ENCODE peak calls at places on chromosome 3, in five cellular contexts. K is IMR-90, N is A549, D is WTC11, P is K562. U is an unnamed sample.

GRCh38 chr3:187763850-187764648 is 18.8 kb upstream of the BCL6 start:
- DNase-seq in K (no peak), N (no peak), D (peak), P (no peak), U (no peak)

GRCh38 chr3:113948015-113948917 is 453 bp downstream of the ZDHHC23 start:
- DNase-seq in K (no peak), N (peak), D (peak), P (peak), U (peak)

GRCh38 chr3:37453393-37454391 is 279.3 kb upstream of the LRRFIP2 start:
- DNase-seq in K (no peak), N (no peak), D (peak), P (no peak), U (peak)

GRCh38 chr3:159996018-159996417 is 7.4 kb downstream of the IL12A start:
- DNase-seq in K (peak), N (no peak), D (no peak), P (no peak), U (no peak)

GRCh38 chr3:129942296-129942695 is 32.2 kb upstream of the TRH start:
- DNase-seq in K (peak), N (peak), D (peak), P (peak), U (peak)

GRCh38 chr3:184585545-184585944 is 24.0 kb downstream of the EPHB3 start:
- DNase-seq in K (no peak), N (no peak), D (no peak), P (no peak), U (no peak)

GRCh38 chr3:170560717-170561382 is 25.0 kb downstream of the SLC7A14 start:
- DNase-seq in K (no peak), N (no peak), D (no peak), P (no peak), U (no peak)

GRCh38 chr3:140251678-140252077 is 316.7 kb downstream of the CLSTN2 start:
- DNase-seq in K (no peak), N (no peak), D (no peak), P (no peak), U (no peak)

GRCh38 chr3:194998417-194998816 is 272.5 kb downstream of the XXYLT1 start:
- DNase-seq in K (no peak), N (no peak), D (no peak), P (no peak), U (no peak)
- TF ChIP-seq USF2 in K (no peak), N (no peak), D (no peak), P (no peak), U (no peak)

GRCh38 chr3:111534701-111535100 is 7.3 kb upstream of the CD96 start:
- DNase-seq in K (peak), N (no peak), D (no peak), P (no peak), U (no peak)

GRCh38 chr3:111541391-111541790 is 606 bp upstream of the CD96 start:
- DNase-seq in K (no peak), N (no peak), D (no peak), P (no peak), U (no peak)

GRCh38 chr3:111538687-111539086 is 3.3 kb upstream of the CD96 start:
- DNase-seq in K (peak), N (no peak), D (no peak), P (no peak), U (no peak)

GRCh38 chr3:111539351-111540331 is 2.4 kb upstream of the CD96 start:
- DNase-seq in K (peak), N (peak), D (peak), P (no peak), U (peak)

DNA sequence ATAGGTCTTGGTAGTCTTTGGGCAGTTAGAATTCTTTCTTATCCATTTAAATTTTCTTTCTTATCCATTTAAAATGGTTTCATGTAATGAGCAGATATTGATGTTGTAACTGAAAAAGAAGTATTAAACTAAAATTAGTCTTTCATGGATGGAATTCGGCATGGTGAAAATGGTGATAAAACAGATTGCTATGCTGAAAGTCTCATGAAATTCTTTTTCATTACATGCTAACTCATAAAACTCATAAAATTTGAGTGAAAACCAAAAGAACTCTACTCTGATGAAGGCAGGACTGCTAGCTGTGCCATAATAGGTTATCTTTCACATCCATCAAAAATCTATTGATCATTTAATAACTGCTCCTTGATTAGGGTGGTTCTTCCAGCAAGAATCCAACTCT is 3.9 kb upstream of the CD96 start:
- DNase-seq in K (no peak), N (no peak), D (no peak), P (no peak), U (no peak)
- TF ChIP-seq USF2 in K (no peak), N (no peak), D (no peak), P (no peak), U (no peak)

DNA sequence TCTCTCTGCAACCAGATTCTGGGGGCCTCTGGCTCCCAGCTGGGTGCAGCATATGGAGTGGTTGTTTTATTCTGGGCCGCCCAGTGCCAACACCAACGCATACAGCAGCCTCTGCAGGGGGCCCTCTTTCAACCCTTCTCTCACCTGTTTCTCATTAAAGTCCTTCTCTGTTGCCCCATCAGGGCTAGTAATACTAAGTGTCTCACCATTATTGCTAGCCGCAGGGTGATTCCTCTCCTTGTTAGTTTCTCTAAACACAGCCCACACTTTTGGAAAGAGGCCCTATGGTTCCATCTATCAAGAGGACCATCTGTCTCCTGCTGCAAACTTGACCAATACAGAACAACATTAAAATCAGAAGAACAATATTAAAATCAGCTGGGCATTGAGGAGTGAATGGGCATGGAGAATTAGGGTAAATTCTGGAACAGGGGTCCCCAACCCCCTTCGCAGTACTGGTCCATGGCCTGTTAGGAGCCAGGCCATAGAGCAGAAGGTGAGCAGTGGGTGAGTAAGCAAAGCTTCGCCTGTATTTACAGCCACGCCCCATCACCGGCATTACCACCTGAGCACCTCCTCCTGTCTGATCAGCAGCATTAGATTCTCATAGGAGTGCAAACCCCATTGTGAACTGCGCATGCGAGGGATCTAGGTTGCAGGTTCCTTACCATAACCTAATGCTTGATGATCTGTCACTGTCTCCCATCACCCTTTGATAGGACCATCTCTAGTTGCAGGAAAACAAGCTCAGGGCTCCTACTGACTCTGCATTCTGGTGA is 36.5 kb downstream of the ALS2CL start:
- DNase-seq in K (no peak), N (no peak), D (no peak), P (no peak), U (no peak)
- TF ChIP-seq USF2 in K (no peak), N (no peak), D (no peak), P (no peak), U (no peak)

DNA sequence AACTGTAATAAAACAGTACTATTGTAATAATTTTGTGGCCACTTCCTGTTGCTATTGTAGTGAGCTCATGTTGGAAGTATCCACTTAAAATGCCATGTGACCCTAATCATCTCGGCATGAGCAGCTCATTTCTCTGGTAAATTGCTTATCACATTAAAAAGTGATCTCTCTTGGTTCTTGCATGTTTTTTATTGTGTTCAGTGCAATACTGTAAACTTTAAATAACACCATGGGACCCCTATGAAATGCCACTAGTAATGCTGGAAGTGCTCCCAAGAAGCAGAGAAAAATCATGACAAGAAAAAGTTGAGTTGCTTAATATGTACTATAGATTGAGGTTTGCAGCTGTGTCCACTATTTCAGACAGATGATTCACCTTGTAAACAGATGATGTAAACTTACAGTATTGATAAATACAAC is 45.6 kb downstream of the NMD3 start:
- DNase-seq in K (peak), N (no peak), D (no peak), P (no peak), U (no peak)
- TF ChIP-seq USF2 in K (peak), N (no peak), D (no peak), P (no peak), U (no peak)

DNA sequence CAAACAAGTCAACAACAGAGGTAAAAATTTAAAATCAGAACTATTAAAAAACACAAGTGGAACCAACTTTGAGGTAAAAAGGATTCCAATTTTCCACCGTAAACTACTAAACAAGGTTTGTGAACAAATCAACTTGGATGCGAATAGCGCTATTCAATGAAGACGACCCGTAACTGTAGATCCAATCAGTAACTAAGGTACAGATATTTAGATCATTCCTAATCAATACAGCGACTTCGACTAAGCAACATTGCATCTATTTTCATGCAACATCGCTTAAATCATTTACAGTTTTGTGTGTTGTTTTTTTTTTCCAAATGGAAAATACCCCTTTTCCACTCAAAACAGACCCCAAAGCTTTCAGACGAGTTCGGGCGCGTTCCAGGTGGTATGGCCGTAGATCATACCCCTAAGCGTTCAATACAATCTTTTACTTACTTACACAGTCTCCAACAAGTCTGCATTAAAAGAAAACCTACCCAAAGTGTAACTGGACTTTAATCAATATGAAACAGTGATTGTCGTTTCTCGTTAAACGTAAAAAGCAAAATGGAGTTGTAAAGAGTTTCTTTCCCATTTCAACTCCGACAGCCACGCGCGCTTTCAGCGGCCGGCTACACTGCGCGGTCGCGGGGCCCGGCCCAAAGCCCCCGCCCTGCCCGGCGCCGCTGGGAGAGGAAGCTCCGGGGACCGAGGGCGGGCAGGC is 779 bp downstream of the RHOA start:
- DNase-seq in K (no peak), N (no peak), D (no peak), P (no peak), U (no peak)
- TF ChIP-seq USF2 in K (no peak), N (no peak), D (no peak), P (no peak), U (no peak)

GRCh38 chr3:139110072-139110830 is 65.6 kb upstream of the PRR23C start:
- DNase-seq in K (no peak), N (no peak), D (no peak), P (no peak), U (no peak)

GRCh38 chr3:139113766-139114165 is 69.1 kb upstream of the PRR23C start:
- DNase-seq in K (no peak), N (no peak), D (no peak), P (no peak), U (no peak)

GRCh38 chr3:139113231-139113749 is 68.6 kb upstream of the PRR23C start:
- DNase-seq in K (no peak), N (no peak), D (no peak), P (no peak), U (no peak)

GRCh38 chr3:139112230-139112558 is 67.5 kb upstream of the PRR23C start:
- DNase-seq in K (no peak), N (no peak), D (no peak), P (no peak), U (no peak)

DNA sequence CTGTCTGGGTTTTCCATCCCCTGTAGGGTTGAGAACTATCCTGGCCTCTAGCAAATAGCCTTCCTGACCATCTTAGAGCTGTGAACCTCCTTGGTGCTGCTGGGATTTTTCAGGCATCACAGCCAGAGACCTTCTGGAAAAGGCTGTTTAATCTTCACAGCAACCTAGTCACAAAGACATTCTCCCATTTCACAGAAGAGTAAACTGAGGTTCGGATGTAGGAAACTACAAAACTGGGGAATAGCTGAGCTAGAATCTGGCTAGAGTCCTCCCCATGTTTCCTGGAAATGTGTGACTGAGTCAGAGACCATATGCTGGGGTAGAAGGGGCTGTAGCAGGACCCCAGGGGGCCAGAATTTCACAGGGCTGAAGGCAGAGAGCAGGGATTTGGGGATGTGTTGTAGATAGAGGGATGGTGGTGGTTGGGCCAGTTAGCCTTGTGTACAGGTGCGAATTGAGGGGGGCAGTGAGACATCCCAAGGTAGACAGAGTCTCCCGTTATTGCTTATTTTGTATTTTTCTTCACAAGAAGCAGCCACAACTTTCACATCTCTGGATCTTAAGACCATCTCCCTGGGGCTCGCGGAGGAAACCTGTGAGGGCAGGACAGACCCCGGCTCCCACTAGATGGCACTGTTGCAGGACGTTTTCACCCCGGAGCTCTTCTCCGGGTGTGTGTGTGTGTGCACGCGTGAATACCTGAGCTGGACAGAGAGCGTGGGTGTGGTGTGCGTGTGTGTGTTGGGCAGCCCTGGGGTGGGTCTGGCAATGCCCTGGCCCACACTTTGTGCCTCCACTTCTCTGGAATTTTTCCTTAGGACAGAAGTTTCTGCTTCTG is 66.9 kb upstream of the PRR23C start:
- DNase-seq in K (peak), N (peak), D (peak), P (peak), U (peak)
- TF ChIP-seq USF2 in K (no peak), N (no peak), D (no peak), P (no peak), U (no peak)

GRCh38 chr3:60274098-60274497 is 977.2 kb downstream of the FHIT start:
- DNase-seq in K (no peak), N (no peak), D (no peak), P (no peak), U (no peak)
- TF ChIP-seq USF2 in K (no peak), N (no peak), D (no peak), P (no peak), U (no peak)

GRCh38 chr3:194270627-194271458 is 80.3 kb downstream of the CPN2 start:
- DNase-seq in K (no peak), N (no peak), D (peak), P (no peak), U (peak)
- TF ChIP-seq USF2 in K (no peak), N (no peak), D (no peak), P (no peak), U (no peak)

GRCh38 chr3:48425281-48425812 is 4.5 kb downstream of the PLXNB1 start:
- DNase-seq in K (no peak), N (no peak), D (no peak), P (no peak), U (peak)
- TF ChIP-seq USF2 in K (no peak), N (no peak), D (no peak), P (no peak), U (no peak)